ENCODE peak calls at places on chromosomes 6 and 20, in five cellular contexts. One of them, this sample, is unnamed.
A peak's percentile ranks its signal among the peaks of the same experiment; 100 is the strongest.

GRCh38 chr20:49909499-49910339 is 5.6 kb downstream of the SPATA2 start:
- DNase-seq in fibroblast of lung: no peak
- DNase-seq in GM20000: no peak
- DNase-seq in left ventricle myocardium inferior: no peak
- DNase-seq in tibial artery: no peak
- DNase-seq in this sample: no peak

GRCh38 chr6:157860505-157860991 is 37.5 kb downstream of the SNX9 start:
- DNase-seq in left ventricle myocardium inferior: no peak
- DNase-seq in fibroblast of lung: peak; percentile 75
- DNase-seq in tibial artery: no peak
- DNase-seq in GM20000: no peak
- DNase-seq in this sample: no peak

GRCh38 chr6:71492668-71493067 is 204.1 kb downstream of the OGFRL1 start:
- DNase-seq in tibial artery: no peak
- DNase-seq in left ventricle myocardium inferior: no peak
- DNase-seq in fibroblast of lung: no peak
- DNase-seq in GM20000: no peak
- DNase-seq in this sample: no peak

GRCh38 chr20:10131612-10132345 is 86.9 kb upstream of the SNAP25 start:
- DNase-seq in fibroblast of lung: peak; percentile 83
- DNase-seq in left ventricle myocardium inferior: peak; percentile 64
- DNase-seq in GM20000: no peak
- DNase-seq in tibial artery: no peak
- DNase-seq in this sample: peak; percentile 48

GRCh38 chr6:22657341-22657985 is 88.1 kb downstream of the HDGFL1 start:
- DNase-seq in GM20000: no peak
- DNase-seq in left ventricle myocardium inferior: no peak
- DNase-seq in fibroblast of lung: no peak
- DNase-seq in tibial artery: no peak
- DNase-seq in this sample: no peak

GRCh38 chr6:164150221-164150620 is 735.7 kb downstream of the QKI start:
- DNase-seq in GM20000: no peak
- DNase-seq in left ventricle myocardium inferior: no peak
- DNase-seq in tibial artery: no peak
- DNase-seq in fibroblast of lung: no peak
- DNase-seq in this sample: no peak

GRCh38 chr6:116963972-116964371 is 86.9 kb downstream of the RFX6 start:
- DNase-seq in GM20000: no peak
- DNase-seq in tibial artery: no peak
- DNase-seq in left ventricle myocardium inferior: no peak
- DNase-seq in fibroblast of lung: no peak
- DNase-seq in this sample: no peak

GRCh38 chr6:4844108-4844507 is 67.9 kb downstream of the CDYL start:
- DNase-seq in left ventricle myocardium inferior: no peak
- DNase-seq in tibial artery: no peak
- DNase-seq in GM20000: no peak
- DNase-seq in fibroblast of lung: no peak
- DNase-seq in this sample: no peak

GRCh38 chr6:44535967-44536366 is 148.5 kb downstream of the CDC5L start:
- DNase-seq in left ventricle myocardium inferior: no peak
- DNase-seq in tibial artery: no peak
- DNase-seq in GM20000: no peak
- DNase-seq in fibroblast of lung: no peak
- DNase-seq in this sample: no peak

GRCh38 chr6:12420626-12421025 is 130.5 kb downstream of the EDN1 start:
- DNase-seq in left ventricle myocardium inferior: no peak
- DNase-seq in tibial artery: no peak
- DNase-seq in GM20000: no peak
- DNase-seq in fibroblast of lung: no peak
- DNase-seq in this sample: no peak

GRCh38 chr6:13212538-13212937 is 115.8 kb downstream of the TBC1D7 start:
- DNase-seq in GM20000: no peak
- DNase-seq in tibial artery: no peak
- DNase-seq in fibroblast of lung: no peak
- DNase-seq in left ventricle myocardium inferior: no peak
- DNase-seq in this sample: no peak

GRCh38 chr6:162485464-162485863 is 242.1 kb downstream of the PRKN start:
- DNase-seq in GM20000: no peak
- DNase-seq in left ventricle myocardium inferior: no peak
- DNase-seq in tibial artery: no peak
- DNase-seq in fibroblast of lung: no peak
- DNase-seq in this sample: no peak

GRCh38 chr20:39070484-39071231 is 108.5 kb downstream of the DHX35 start:
- DNase-seq in left ventricle myocardium inferior: no peak
- DNase-seq in GM20000: no peak
- DNase-seq in fibroblast of lung: peak; percentile 21
- DNase-seq in tibial artery: no peak
- DNase-seq in this sample: peak; percentile 96

GRCh38 chr20:39067526-39068216 is 105.5 kb downstream of the DHX35 start:
- DNase-seq in tibial artery: no peak
- DNase-seq in left ventricle myocardium inferior: no peak
- DNase-seq in fibroblast of lung: peak; percentile 84
- DNase-seq in GM20000: no peak
- DNase-seq in this sample: no peak

GRCh38 chr20:39069976-39070375 is 107.8 kb downstream of the DHX35 start:
- DNase-seq in tibial artery: no peak
- DNase-seq in GM20000: no peak
- DNase-seq in left ventricle myocardium inferior: no peak
- DNase-seq in fibroblast of lung: no peak
- DNase-seq in this sample: peak; percentile 79

GRCh38 chr20:39072132-39072531 is 110.0 kb downstream of the DHX35 start:
- DNase-seq in left ventricle myocardium inferior: no peak
- DNase-seq in GM20000: no peak
- DNase-seq in tibial artery: no peak
- DNase-seq in fibroblast of lung: no peak
- DNase-seq in this sample: peak; percentile 38

GRCh38 chr20:39066464-39066863 is 104.3 kb downstream of the DHX35 start:
- DNase-seq in tibial artery: no peak
- DNase-seq in left ventricle myocardium inferior: no peak
- DNase-seq in GM20000: no peak
- DNase-seq in fibroblast of lung: no peak
- DNase-seq in this sample: no peak
- TF ChIP-seq CTCF in tibial artery: no peak
- TF ChIP-seq CTCF in left ventricle myocardium inferior: no peak
- TF ChIP-seq CTCF in GM20000: no peak
- TF ChIP-seq CTCF in fibroblast of lung: no peak
- TF ChIP-seq CTCF in this sample: no peak

DNA sequence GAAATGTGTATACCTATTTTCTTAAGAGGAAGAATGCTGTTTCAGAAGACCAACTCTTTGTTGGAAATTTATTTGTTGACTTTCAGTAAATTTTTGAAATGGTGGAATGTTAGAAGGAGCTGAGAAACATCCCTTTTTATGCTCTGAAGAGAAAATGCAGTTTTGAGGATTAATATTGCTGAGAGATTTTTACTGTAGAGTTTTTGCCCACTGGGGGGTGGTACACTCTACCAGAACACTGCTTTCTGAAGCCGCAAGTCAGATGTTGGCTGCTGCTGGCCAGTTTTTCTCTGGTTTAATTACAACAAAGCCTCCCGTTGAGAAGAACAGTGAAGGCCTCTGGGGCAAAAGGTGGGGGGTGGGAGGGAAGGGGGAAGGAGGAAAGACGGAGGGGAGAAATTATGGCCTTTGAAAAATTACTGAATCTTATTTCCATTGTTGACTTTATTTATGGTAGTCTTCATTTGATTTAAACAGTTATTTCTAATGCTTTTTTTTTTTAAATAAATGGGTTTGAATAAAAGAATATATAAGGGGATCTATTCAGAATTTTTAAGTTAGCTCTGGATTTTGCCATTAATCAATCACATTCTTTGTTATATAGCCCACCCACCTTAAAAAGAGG is 3.0 kb downstream of the FLRT3 start:
- DNase-seq in tibial artery: no peak
- DNase-seq in fibroblast of lung: peak; percentile 76
- DNase-seq in GM20000: no peak
- DNase-seq in left ventricle myocardium inferior: no peak
- DNase-seq in this sample: no peak
- TF ChIP-seq CTCF in tibial artery: no peak
- TF ChIP-seq CTCF in fibroblast of lung: peak; percentile 50
- TF ChIP-seq CTCF in GM20000: no peak
- TF ChIP-seq CTCF in left ventricle myocardium inferior: peak; percentile 16
- TF ChIP-seq CTCF in this sample: peak; percentile 34

GRCh38 chr6:89999995-90000825 is 105.9 kb downstream of the GJA10 start:
- DNase-seq in tibial artery: no peak
- DNase-seq in left ventricle myocardium inferior: no peak
- DNase-seq in GM20000: no peak
- DNase-seq in fibroblast of lung: no peak
- DNase-seq in this sample: no peak
- TF ChIP-seq CTCF in tibial artery: no peak
- TF ChIP-seq CTCF in left ventricle myocardium inferior: no peak
- TF ChIP-seq CTCF in GM20000: no peak
- TF ChIP-seq CTCF in fibroblast of lung: no peak
- TF ChIP-seq CTCF in this sample: no peak

GRCh38 chr6:24140572-24140971 is 14.6 kb downstream of the NRSN1 start:
- DNase-seq in fibroblast of lung: no peak
- DNase-seq in GM20000: no peak
- DNase-seq in left ventricle myocardium inferior: peak; percentile 62
- DNase-seq in tibial artery: no peak
- DNase-seq in this sample: peak; percentile 17
- TF ChIP-seq CTCF in fibroblast of lung: no peak
- TF ChIP-seq CTCF in GM20000: no peak
- TF ChIP-seq CTCF in left ventricle myocardium inferior: no peak
- TF ChIP-seq CTCF in tibial artery: no peak
- TF ChIP-seq CTCF in this sample: no peak

DNA sequence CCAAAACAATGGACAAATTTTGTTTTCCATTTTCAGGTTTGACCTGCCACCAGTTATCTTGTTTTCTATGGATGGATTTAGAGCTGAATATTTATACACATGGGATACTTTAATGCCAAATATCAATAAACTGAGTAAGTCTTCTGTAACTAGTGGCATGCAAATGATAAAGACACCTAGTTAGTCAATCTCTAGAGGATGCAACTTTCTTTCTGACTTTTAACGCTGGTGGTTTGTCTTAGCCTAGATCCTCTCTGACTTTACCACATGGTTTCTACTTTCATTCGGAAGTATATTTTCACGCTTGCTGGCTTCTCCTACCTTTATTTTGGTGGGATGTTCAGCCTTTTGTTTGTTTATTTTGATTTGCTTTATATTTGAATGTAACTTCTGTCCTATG is 21.2 kb downstream of the ENPP3 start:
- DNase-seq in tibial artery: no peak
- DNase-seq in fibroblast of lung: no peak
- DNase-seq in left ventricle myocardium inferior: no peak
- DNase-seq in GM20000: no peak
- DNase-seq in this sample: no peak
- TF ChIP-seq CTCF in tibial artery: no peak
- TF ChIP-seq CTCF in fibroblast of lung: no peak
- TF ChIP-seq CTCF in left ventricle myocardium inferior: no peak
- TF ChIP-seq CTCF in GM20000: no peak
- TF ChIP-seq CTCF in this sample: no peak

DNA sequence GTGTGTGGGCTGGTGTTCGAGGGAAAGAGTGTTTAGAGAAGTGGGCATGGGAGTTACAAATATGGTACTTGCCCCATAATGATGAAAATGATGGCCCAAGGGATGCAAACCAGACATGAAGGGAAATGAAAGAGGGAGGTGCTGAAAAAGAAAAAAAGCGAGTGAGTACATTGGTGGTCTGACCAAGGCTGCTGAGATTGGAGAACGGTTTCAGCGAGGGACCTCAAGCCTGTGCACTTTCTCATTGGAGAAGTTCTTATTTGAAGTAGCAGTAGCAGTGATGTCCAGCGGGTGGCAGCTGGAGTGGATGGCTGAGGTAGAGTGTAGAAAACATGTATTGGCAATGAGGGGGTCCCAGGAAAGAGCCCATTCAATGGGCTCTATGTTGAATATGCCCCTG is 54.8 kb downstream of the TNFAIP3 start:
- DNase-seq in GM20000: no peak
- DNase-seq in left ventricle myocardium inferior: no peak
- DNase-seq in tibial artery: no peak
- DNase-seq in fibroblast of lung: no peak
- DNase-seq in this sample: no peak
- TF ChIP-seq CTCF in GM20000: no peak
- TF ChIP-seq CTCF in left ventricle myocardium inferior: no peak
- TF ChIP-seq CTCF in tibial artery: no peak
- TF ChIP-seq CTCF in fibroblast of lung: no peak
- TF ChIP-seq CTCF in this sample: peak; percentile 23

This sample was measured in osteoblast.